ENCODE peak calls at places on chromosomes 6 and 20, in five cellular contexts. One of them, this sample, is unnamed. For H3K4me1, the result is how much of the 10 kb centered on the place peaks cover.

GRCh38 chr20:62739581-62740285 is 31.1 kb downstream of the NTSR1 start:
- DNase-seq in ovary: no peak
- DNase-seq in H1: no peak
- DNase-seq in stomach: no peak
- DNase-seq in A549: no peak
- DNase-seq in this sample: peak

GRCh38 chr6:46781478-46782378 is 11.5 kb upstream of the MEP1A start:
- DNase-seq in ovary: peak
- DNase-seq in H1: no peak
- DNase-seq in stomach: peak
- DNase-seq in A549: peak
- DNase-seq in this sample: no peak

GRCh38 chr6:132797975-132798819 is at the start of gene SLC18B1:
- DNase-seq in ovary: peak
- DNase-seq in H1: no peak
- DNase-seq in stomach: peak
- DNase-seq in A549: no peak
- DNase-seq in this sample: peak

GRCh38 chr6:50657513-50657912 is 55.8 kb upstream of the TFAP2D start:
- DNase-seq in ovary: no peak
- DNase-seq in H1: no peak
- DNase-seq in stomach: no peak
- DNase-seq in A549: no peak
- DNase-seq in this sample: no peak

GRCh38 chr20:57772349-57772964 is 62.6 kb upstream of the PMEPA1 start:
- DNase-seq in ovary: no peak
- DNase-seq in H1: peak
- DNase-seq in stomach: no peak
- DNase-seq in A549: peak
- DNase-seq in this sample: peak

GRCh38 chr6:110255356-110255755 is 75.1 kb downstream of the CDC40 start:
- DNase-seq in ovary: no peak
- DNase-seq in H1: peak
- DNase-seq in stomach: no peak
- DNase-seq in A549: peak
- DNase-seq in this sample: no peak

GRCh38 chr20:45342863-45343444 is 5.3 kb downstream of the SDC4 start:
- DNase-seq in ovary: no peak
- DNase-seq in H1: no peak
- DNase-seq in stomach: no peak
- DNase-seq in A549: no peak
- DNase-seq in this sample: no peak

GRCh38 chr6:135267085-135267484 is 86.0 kb downstream of the MYB start:
- DNase-seq in ovary: no peak
- DNase-seq in H1: no peak
- DNase-seq in stomach: no peak
- DNase-seq in A549: no peak
- DNase-seq in this sample: no peak

GRCh38 chr20:58072695-58073671 is 155.5 kb downstream of the ANKRD60 start:
- DNase-seq in ovary: no peak
- DNase-seq in H1: no peak
- DNase-seq in stomach: no peak
- DNase-seq in A549: no peak
- DNase-seq in this sample: peak

GRCh38 chr20:62737271-62737761 is 28.7 kb downstream of the NTSR1 start:
- DNase-seq in ovary: peak
- DNase-seq in H1: no peak
- DNase-seq in stomach: no peak
- DNase-seq in A549: no peak
- DNase-seq in this sample: peak

GRCh38 chr20:13915244-13915643 is 75.2 kb downstream of the SEL1L2 start:
- DNase-seq in ovary: no peak
- DNase-seq in H1: no peak
- DNase-seq in stomach: no peak
- DNase-seq in A549: no peak
- DNase-seq in this sample: no peak

GRCh38 chr20:2109425-2110210 is 8.0 kb downstream of the STK35 start:
- DNase-seq in ovary: peak
- DNase-seq in H1: no peak
- DNase-seq in stomach: peak
- DNase-seq in A549: no peak
- DNase-seq in this sample: peak

GRCh38 chr20:38747495-38748096 is 664 bp upstream of the ACTR5 start:
- DNase-seq in ovary: peak
- DNase-seq in H1: no peak
- DNase-seq in stomach: no peak
- DNase-seq in A549: no peak
- DNase-seq in this sample: no peak

GRCh38 chr20:54479138-54479906 is 3.9 kb downstream of the DOK5 start:
- DNase-seq in ovary: no peak
- DNase-seq in H1: no peak
- DNase-seq in stomach: no peak
- DNase-seq in A549: no peak
- DNase-seq in this sample: no peak

GRCh38 chr6:3850451-3851203 is 1.5 kb downstream of the FAM50B start:
- DNase-seq in ovary: peak
- DNase-seq in H1: no peak
- DNase-seq in stomach: no peak
- DNase-seq in A549: no peak
- DNase-seq in this sample: peak

GRCh38 chr6:18468162-18468843 is 81.2 kb downstream of the RNF144B start:
- DNase-seq in ovary: no peak
- DNase-seq in H1: no peak
- DNase-seq in stomach: no peak
- DNase-seq in A549: no peak
- DNase-seq in this sample: no peak

GRCh38 chr6:143843689-143844405 is 709 bp downstream of the LTV1 start:
- DNase-seq in ovary: no peak
- DNase-seq in H1: no peak
- DNase-seq in stomach: no peak
- DNase-seq in A549: peak
- DNase-seq in this sample: no peak

GRCh38 chr6:97133071-97133470 is 149.9 kb downstream of the MMS22L start:
- DNase-seq in ovary: no peak
- DNase-seq in H1: no peak
- DNase-seq in stomach: no peak
- DNase-seq in A549: no peak
- DNase-seq in this sample: no peak

GRCh38 chr6:89475634-89476033 is 42.7 kb downstream of the ANKRD6 start:
- DNase-seq in ovary: no peak
- DNase-seq in H1: no peak
- DNase-seq in stomach: no peak
- DNase-seq in A549: no peak
- DNase-seq in this sample: no peak

GRCh38 chr6:157964139-157964538 is 17.5 kb upstream of the SYNJ2 start:
- DNase-seq in ovary: no peak
- DNase-seq in H1: no peak
- DNase-seq in stomach: no peak
- DNase-seq in A549: no peak
- DNase-seq in this sample: no peak

GRCh38 chr6:37137201-37137880 is 32.6 kb upstream of the PIM1 start:
- DNase-seq in ovary: peak
- DNase-seq in H1: no peak
- DNase-seq in stomach: no peak
- DNase-seq in A549: peak
- DNase-seq in this sample: no peak

GRCh38 chr6:63637865-63638445 is 2.4 kb downstream of the PHF3 start:
- DNase-seq in ovary: no peak
- DNase-seq in H1: no peak
- DNase-seq in stomach: no peak
- DNase-seq in A549: no peak
- DNase-seq in this sample: no peak

DNA sequence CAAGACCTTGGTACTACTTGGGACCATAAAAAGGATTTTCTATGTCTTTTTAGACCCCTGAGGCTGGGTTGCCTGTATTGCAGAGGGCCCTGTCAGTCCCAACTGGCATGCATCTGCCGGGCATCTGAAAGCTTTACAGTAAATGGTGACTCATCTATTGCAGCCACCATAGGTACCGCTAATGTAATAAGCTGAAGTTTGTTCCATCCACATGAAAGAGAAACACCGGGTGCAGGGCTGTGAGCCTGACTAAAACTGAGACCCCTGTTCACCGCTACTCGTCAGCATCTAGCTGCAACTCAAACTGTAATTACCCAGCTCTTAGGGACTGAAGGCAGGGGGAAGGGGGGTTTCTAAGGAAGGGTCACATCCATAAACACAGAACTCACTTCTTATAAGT is 49.5 kb downstream of the TRERF1 start:
- DNase-seq in ovary: no peak
- DNase-seq in H1: no peak
- DNase-seq in stomach: no peak
- DNase-seq in A549: no peak
- DNase-seq in this sample: no peak
- H3K4me1 ChIP-seq in ovary: under half
- H3K4me1 ChIP-seq in H1: under half
- H3K4me1 ChIP-seq in stomach: under half
- H3K4me1 ChIP-seq in A549: under half
- H3K4me1 ChIP-seq in this sample: under half

GRCh38 chr6:32954983-32955802 is 2.3 kb upstream of the HLA-DMA start:
- DNase-seq in ovary: no peak
- DNase-seq in H1: no peak
- DNase-seq in stomach: peak
- DNase-seq in A549: no peak
- DNase-seq in this sample: no peak

GRCh38 chr6:32950449-32950848 is 2.4 kb downstream of the HLA-DMA start:
- DNase-seq in ovary: no peak
- DNase-seq in H1: no peak
- DNase-seq in stomach: no peak
- DNase-seq in A549: no peak
- DNase-seq in this sample: no peak

GRCh38 chr6:32953775-32954174 is 878 bp upstream of the HLA-DMA start:
- DNase-seq in ovary: no peak
- DNase-seq in H1: no peak
- DNase-seq in stomach: no peak
- DNase-seq in A549: no peak
- DNase-seq in this sample: no peak

GRCh38 chr6:32954212-32954745 is 1.4 kb upstream of the HLA-DMA start:
- DNase-seq in ovary: no peak
- DNase-seq in H1: no peak
- DNase-seq in stomach: no peak
- DNase-seq in A549: no peak
- DNase-seq in this sample: no peak

DNA sequence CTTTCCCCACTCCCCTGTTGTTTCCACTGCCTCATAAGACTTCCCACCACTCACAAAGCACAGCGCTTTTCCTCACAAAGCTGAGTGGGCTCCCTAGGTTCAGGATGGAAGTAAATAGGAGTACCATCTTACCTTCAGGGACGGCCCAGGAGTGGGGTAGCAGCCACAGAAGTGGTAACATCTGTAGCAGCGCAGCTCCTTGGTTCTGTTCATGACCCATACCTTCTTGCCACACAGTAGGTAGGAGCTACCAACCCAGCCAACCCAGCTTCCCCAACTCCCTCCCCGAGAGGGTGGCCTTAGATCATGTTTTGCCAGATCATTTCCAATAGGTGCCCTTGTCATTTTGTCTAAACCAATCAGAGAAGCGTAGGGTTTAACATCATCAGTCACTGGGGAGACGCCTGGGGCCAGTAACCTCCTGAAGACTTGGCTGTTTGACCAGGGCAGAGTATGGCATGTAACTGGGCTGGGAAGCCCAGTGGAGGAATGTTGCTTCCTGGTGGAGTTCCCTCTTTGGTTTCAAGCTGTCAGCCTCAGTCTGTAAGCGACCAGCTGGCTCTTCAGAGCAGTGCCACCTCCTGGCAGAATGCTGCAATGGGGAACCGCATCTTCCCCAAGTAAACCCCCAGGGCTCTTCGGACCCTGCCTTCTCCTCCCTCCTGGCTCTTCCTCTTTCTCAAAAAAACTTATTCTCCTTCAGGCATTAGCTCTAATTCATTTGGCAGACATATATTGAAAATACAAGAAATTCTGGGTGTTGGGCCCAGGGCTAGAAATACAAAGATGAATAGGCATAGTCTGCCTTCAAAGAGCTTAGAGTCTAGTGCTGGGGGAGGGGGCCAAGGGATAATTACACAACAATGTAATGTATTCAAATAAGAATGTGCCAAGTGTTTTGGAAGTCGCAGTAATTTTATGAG is at the start of gene HLA-DMA:
- DNase-seq in ovary: peak
- DNase-seq in H1: peak
- DNase-seq in stomach: peak
- DNase-seq in A549: peak
- DNase-seq in this sample: no peak
- TF ChIP-seq EP300 in ovary: no peak
- TF ChIP-seq EP300 in H1: no peak
- TF ChIP-seq EP300 in stomach: no peak
- TF ChIP-seq EP300 in A549: no peak
- TF ChIP-seq EP300 in this sample: no peak

DNA sequence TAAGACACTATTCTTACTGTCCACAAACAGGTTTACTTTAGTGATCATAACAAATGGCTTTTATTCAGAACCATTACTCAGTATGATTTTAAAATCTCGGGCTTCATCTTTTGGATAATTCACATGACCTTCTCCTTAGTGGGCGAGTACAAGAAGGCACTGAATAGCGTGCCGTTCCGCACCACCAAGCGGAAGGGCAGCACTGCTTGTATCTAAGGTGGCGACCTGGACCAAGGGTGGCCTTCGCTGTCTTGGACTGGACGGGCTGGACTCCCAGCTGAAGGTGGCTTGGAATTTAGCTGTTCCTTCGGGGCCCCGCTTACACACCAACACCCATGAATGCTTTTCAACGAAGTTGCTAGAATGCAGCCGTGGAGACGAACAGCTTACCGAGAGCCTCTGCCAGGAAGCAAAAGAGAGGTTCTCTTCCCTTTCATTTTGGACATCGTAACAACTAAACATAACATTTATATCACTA is 168.6 kb upstream of the AGPAT4 start:
- DNase-seq in ovary: no peak
- DNase-seq in H1: no peak
- DNase-seq in stomach: no peak
- DNase-seq in A549: no peak
- DNase-seq in this sample: no peak
- H3K4me1 ChIP-seq in ovary: under half
- H3K4me1 ChIP-seq in H1: under half
- H3K4me1 ChIP-seq in stomach: under half
- H3K4me1 ChIP-seq in A549: under half
- H3K4me1 ChIP-seq in this sample: under half

DNA sequence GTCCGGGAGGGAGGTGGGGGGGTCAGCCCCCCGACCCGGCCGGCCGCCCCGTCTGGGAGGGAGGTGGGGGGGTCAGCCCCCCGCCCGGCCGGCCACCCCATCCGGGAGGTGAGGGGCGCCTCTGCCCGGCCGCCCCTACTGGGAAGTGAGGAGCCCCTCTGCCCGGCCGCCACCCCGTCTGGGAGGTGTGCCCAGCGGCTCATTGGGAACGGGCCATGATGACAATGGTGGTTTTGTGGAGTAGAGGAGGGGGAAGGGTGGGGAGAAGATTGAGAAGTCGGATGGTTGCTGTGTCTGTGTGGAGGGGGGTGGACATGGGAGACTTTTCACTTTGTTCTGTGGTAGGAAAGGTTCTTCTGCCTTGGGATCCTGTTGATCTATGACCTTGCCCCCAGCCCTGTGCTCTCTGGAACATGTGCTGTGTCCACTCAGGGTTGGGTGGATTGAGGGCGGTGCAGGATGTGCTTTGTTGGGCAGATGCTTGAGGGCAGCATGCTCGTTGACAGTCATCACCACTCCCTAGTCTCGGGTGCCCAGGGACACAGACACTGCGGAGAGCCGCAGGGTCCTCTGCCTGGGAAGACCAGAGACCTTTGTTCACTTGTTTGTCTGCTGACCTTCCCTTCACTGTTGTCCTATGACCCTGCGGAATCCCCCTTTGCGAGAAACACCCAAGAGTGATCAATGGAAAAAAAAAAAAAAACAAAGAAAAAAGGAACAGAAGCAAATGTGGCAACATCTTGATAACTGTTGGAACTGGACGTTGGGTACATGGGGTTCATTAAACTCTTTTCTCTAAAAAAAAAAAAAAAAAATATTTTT is 15.7 kb upstream of the E2F1 start:
- DNase-seq in ovary: no peak
- DNase-seq in H1: no peak
- DNase-seq in stomach: no peak
- DNase-seq in A549: no peak
- DNase-seq in this sample: no peak
- TF ChIP-seq EP300 in ovary: no peak
- TF ChIP-seq EP300 in H1: no peak
- TF ChIP-seq EP300 in stomach: no peak
- TF ChIP-seq EP300 in A549: no peak
- TF ChIP-seq EP300 in this sample: no peak